ENCODE peak calls at places on chromosomes 2 and 18, in four cellular contexts. S, Q, W and K are unnamed samples.

GRCh38 chr2:23410596-23410995 is 25.6 kb downstream of the KLHL29 start:
- DNase-seq in W (no peak), Q (peak; percentile 22), S (no peak), K (no peak)

GRCh38 chr2:54704688-54705605 is 18.5 kb upstream of the EML6 start:
- DNase-seq in Q (no peak), S (peak; percentile 56), W (peak; percentile 46), K (no peak)

GRCh38 chr18:58911766-58912165 is 47.1 kb downstream of the ZNF532 start:
- DNase-seq in Q (no peak), W (no peak), S (no peak), K (no peak)

GRCh38 chr2:149715005-149715592 is 127.5 kb upstream of the MMADHC start:
- DNase-seq in S (peak; percentile 47), Q (no peak), W (no peak), K (no peak)

GRCh38 chr2:55718165-55719008 is 24.7 kb upstream of the PNPT1 start:
- DNase-seq in W (peak; percentile 63), S (peak; percentile 89), Q (no peak), K (peak; percentile 72)

GRCh38 chr2:129709956-129710598 is 269.4 kb upstream of the RAB6C start:
- DNase-seq in W (no peak), S (peak; percentile 13), Q (no peak), K (no peak)

GRCh38 chr2:96955694-96956610 is 30.4 kb downstream of the FAM178B start:
- DNase-seq in S (no peak), Q (no peak), W (no peak), K (no peak)

GRCh38 chr2:127585270-127585807 is 49.9 kb downstream of the MYO7B start:
- DNase-seq in W (no peak), Q (no peak), S (no peak), K (no peak)

GRCh38 chr2:9178905-9179571 is 27.6 kb upstream of the ASAP2 start:
- DNase-seq in S (no peak), Q (peak; percentile 85), W (no peak), K (no peak)

GRCh38 chr2:211957799-211958198 is 580.8 kb downstream of the ERBB4 start:
- DNase-seq in W (peak; percentile 13), Q (no peak), S (no peak), K (no peak)

GRCh38 chr2:134917219-134917957 is 1.2 kb upstream of the CCNT2 start:
- DNase-seq in W (no peak), S (peak; percentile 11), Q (peak; percentile 75), K (peak; percentile 22)

GRCh38 chr2:158996378-158996993 is 28.0 kb downstream of the TANC1 start:
- DNase-seq in S (no peak), W (no peak), Q (no peak), K (no peak)

GRCh38 chr2:236617221-236617737 is 47.7 kb downstream of the ACKR3 start:
- DNase-seq in S (no peak), W (no peak), Q (no peak), K (no peak)

GRCh38 chr2:238527565-238527964 is 100.8 kb downstream of the ASB1 start:
- DNase-seq in Q (no peak), W (peak; percentile 9), S (peak; percentile 26), K (no peak)

GRCh38 chr2:144323946-144324345 is 196.0 kb downstream of the ZEB2 start:
- DNase-seq in S (no peak), W (no peak), Q (no peak), K (no peak)

GRCh38 chr18:14970027-14970426 is 222.1 kb downstream of the ANKRD30B start:
- DNase-seq in Q (no peak), W (no peak), S (no peak), K (no peak)

GRCh38 chr2:189534854-189535253 is 45.7 kb downstream of the SLC40A1 start:
- DNase-seq in S (no peak), W (no peak), Q (no peak), K (no peak)

GRCh38 chr2:176370423-176370822 is 101.2 kb downstream of the MTX2 start:
- DNase-seq in W (no peak), Q (no peak), S (no peak), K (no peak)

GRCh38 chr2:197706839-197707207 is 1.7 kb downstream of the MARS2 start:
- DNase-seq in Q (no peak), S (peak; percentile 31), W (no peak), K (no peak)

GRCh38 chr18:75127143-75128021 is 81.6 kb downstream of the PTGR3 start:
- DNase-seq in S (no peak), W (no peak), Q (peak; percentile 58), K (no peak)

GRCh38 chr2:199019898-199020507 is 437.7 kb downstream of the SATB2 start:
- DNase-seq in S (peak; percentile 66), Q (no peak), W (no peak), K (no peak)

GRCh38 chr2:6723865-6724571 is 141.7 kb downstream of the CMPK2 start:
- DNase-seq in W (no peak), Q (no peak), S (no peak), K (no peak)

GRCh38 chr2:121860033-121860810 is 104.8 kb downstream of the TSN start:
- DNase-seq in W (no peak), Q (no peak), S (no peak), K (no peak)

GRCh38 chr2:30217644-30218361 is 13.5 kb upstream of the LBH start:
- DNase-seq in S (peak; percentile 30), Q (no peak), W (no peak), K (no peak)

GRCh38 chr2:71600572-71600971 is 147.2 kb downstream of the DYSF start:
- DNase-seq in S (no peak), Q (no peak), W (no peak), K (no peak)

GRCh38 chr18:10003866-10004265 is 90.0 kb downstream of the VAPA start:
- DNase-seq in S (no peak), Q (no peak), W (no peak), K (no peak)

GRCh38 chr18:10009321-10010144 is 95.7 kb downstream of the VAPA start:
- DNase-seq in S (no peak), W (no peak), Q (no peak), K (no peak)

GRCh38 chr18:10008006-10008647 is 94.3 kb downstream of the VAPA start:
- DNase-seq in S (no peak), W (no peak), Q (no peak), K (no peak)

GRCh38 chr18:10003281-10003680 is 89.5 kb downstream of the VAPA start:
- DNase-seq in S (no peak), Q (no peak), W (no peak), K (no peak)

GRCh38 chr18:10006261-10006903 is 92.6 kb downstream of the VAPA start:
- DNase-seq in S (no peak), Q (no peak), W (no peak), K (no peak)
- TF ChIP-seq CTCF in S (no peak), Q (no peak), W (no peak), K (no peak)

GRCh38 chr18:49631146-49631866 is 69.4 kb downstream of the LIPG start:
- DNase-seq in S (no peak), Q (peak; percentile 54), W (no peak), K (no peak)

GRCh38 chr18:49628119-49628518 is 66.3 kb downstream of the LIPG start:
- DNase-seq in W (no peak), Q (peak; percentile 33), S (no peak), K (no peak)

GRCh38 chr18:49630246-49630699 is 68.4 kb downstream of the LIPG start:
- DNase-seq in S (no peak), W (no peak), Q (peak; percentile 38), K (no peak)

GRCh38 chr18:49626842-49627360 is 65.0 kb downstream of the LIPG start:
- DNase-seq in S (no peak), Q (peak; percentile 53), W (no peak), K (no peak)

DNA sequence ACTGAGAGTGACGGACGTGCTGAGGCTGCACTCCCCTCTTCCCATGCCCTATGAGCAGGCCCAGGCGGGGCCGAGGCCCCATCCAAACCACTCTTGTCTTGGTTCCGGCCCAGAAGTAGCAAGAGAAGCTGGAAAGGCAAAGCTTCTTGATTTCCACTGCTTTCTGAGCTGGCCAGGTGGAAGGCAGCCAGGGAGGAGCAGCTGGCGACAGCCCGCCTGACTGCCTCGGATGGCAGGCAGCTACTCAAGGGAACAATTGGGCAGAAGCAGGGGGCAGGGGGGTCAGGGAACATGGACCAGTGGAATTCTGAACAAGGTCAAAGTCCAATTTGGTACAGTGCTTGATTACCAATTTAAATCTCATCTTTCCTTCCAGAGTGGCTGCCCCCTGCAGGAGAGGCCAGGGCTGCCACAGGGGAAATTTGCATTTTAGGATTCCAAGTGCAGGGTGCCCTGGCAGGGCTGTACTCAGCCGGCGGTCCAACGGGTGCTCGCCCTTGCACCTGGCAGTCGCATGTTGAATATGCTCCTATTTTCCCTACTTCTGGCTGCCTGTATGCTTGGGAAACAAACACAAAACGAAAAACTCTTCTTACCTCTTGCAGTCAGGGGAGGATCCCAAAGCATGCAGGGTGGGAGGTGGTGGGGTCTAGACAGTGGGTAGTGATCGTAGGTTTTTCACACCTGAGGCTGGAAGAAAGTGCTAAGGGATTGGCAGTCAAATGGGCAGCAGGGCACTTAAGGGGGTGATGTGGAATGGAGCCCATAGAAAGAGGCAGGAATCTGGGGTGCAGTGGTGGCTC is 67.3 kb downstream of the LIPG start:
- DNase-seq in S (no peak), Q (peak; percentile 61), W (no peak), K (no peak)
- TF ChIP-seq CTCF in S (peak; percentile 58), Q (no peak), W (no peak), K (no peak)

DNA sequence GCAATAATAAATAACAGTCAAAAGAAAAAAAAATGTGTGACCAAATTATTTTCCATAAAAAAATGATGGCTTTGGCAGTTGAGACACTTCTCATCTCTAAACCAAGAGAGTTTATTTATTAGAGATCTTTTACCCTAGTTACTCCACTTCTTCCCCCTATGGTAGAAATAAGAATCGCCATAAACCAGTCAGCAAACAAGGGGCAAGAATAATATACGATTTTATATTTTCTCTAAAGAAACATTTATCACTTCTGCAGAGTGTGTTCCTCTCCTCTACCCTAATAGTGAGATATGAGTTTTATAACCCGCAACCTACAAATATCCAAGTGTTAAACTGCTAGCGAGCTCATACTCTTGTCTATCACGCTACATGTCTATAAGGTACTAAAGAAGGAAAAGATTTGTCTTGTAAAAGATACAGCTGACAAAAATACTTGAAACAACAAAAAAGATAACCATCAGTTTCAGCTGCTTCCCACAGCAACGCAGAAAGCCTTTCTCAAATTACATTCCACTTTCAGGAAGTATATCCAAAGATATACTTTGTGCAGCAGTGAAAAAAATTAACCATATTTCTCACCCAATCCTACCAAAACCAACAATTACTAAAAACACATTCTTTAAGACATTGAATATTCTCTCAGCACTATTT is 2.2 kb downstream of the RNF103 start:
- DNase-seq in S (no peak), W (no peak), Q (no peak), K (no peak)
- TF ChIP-seq CTCF in S (no peak), W (no peak), Q (no peak), K (peak; percentile 23)

DNA sequence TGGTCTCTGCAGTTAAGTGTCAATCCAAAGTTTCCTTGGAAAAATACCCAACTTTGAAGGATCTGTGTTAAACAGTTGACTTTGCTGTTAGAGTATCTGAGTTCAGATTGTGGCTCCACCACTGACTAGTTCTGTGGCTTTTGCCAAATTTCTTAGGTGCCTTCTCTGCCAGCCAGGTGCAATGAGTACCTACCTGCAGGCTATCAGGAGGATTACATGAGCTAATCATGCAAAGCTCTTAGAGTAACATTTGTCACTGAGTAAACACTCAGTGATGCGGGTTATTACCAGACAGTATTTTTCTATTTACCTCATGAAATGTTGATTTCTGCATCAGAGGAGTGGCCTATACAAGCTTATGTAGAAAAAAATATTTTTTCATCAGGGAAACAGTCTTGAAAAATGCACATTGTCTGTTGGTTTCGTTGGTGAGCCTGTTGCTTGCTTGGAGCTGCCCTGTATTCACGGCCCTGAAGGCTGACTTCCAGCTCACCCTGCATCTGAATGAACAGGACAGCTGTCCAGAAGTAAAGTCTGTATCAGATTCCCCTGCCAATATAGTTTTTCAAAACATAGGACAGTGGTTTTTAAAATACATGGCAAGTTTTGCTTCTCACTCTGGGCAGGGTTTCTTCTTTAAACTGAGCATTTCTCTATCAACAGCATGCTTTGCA is 235.1 kb downstream of the CDCA7 start:
- DNase-seq in Q (no peak), S (no peak), W (no peak), K (no peak)
- TF ChIP-seq CTCF in Q (no peak), S (no peak), W (no peak), K (no peak)